ENCODE peak calls at places on chromosome 9, in nine cellular contexts. O is astrocyte; D is fibroblast of lung; T is OCI-LY7; S is effector memory CD8-positive, alpha-beta T cell; P is HEK293T; N is substantia nigra; I is HuH-7.5; V is Caco-2. Y is an unnamed sample.

GRCh38 chr9:124347206-124347967 is 67.9 kb downstream of the PSMB7 start:
- DNase-seq in S (no peak), D (no peak), T (no peak), V (no peak), N (no peak), O (no peak), P (no peak), I (no peak), Y (no peak)

GRCh38 chr9:69276775-69277174 is 48.2 kb upstream of the ENTREP1 start:
- DNase-seq in D (no peak), I (no peak), N (no peak), V (no peak), O (no peak), P (no peak), T (no peak), S (no peak), Y (no peak)

GRCh38 chr9:76658510-76659231 is 105.6 kb upstream of the PCA3 start:
- DNase-seq in I (peak; percentile 40), T (peak; percentile 78), P (peak; percentile 53), V (no peak), D (peak; percentile 89), S (peak; percentile 16), N (no peak), O (peak; percentile 48), Y (no peak)

GRCh38 chr9:70080481-70081119 is 37.0 kb downstream of the MAMDC2 start:
- DNase-seq in P (no peak), I (no peak), S (no peak), N (no peak), V (no peak), T (no peak), O (peak; percentile 83), D (peak; percentile 76), Y (no peak)

GRCh38 chr9:100216178-100216787 is 117.2 kb downstream of the INVS start:
- DNase-seq in I (peak; percentile 15), N (peak; percentile 6), P (peak; percentile 62), V (peak; percentile 44), O (peak; percentile 10), S (peak; percentile 62), T (peak; percentile 73), D (peak; percentile 72), Y (peak; percentile 37)

GRCh38 chr9:687994-688393 is 153.5 kb upstream of the DMRT1 start:
- DNase-seq in N (no peak), D (no peak), T (peak; percentile 50), S (no peak), I (no peak), O (no peak), V (no peak), P (no peak), Y (no peak)

GRCh38 chr9:93378276-93378675 is 73.2 kb upstream of the FAM120A start:
- DNase-seq in V (no peak), O (no peak), S (no peak), T (no peak), N (no peak), I (no peak), D (no peak), P (no peak), Y (no peak)

GRCh38 chr9:128470560-128470959 is 14.8 kb downstream of the ODF2 start:
- DNase-seq in P (no peak), V (no peak), S (no peak), N (no peak), D (peak; percentile 70), I (no peak), T (no peak), O (peak; percentile 38), Y (no peak)

GRCh38 chr9:123763910-123764588 is 165.9 kb downstream of the DENND1A start:
- DNase-seq in D (peak; percentile 42), V (no peak), N (no peak), O (peak; percentile 86), P (no peak), S (no peak), I (no peak), T (no peak), Y (no peak)

GRCh38 chr9:131252120-131252519 is 24.2 kb downstream of the FAM78A start:
- DNase-seq in P (no peak), S (no peak), O (no peak), D (no peak), T (no peak), I (no peak), N (no peak), V (no peak), Y (no peak)

GRCh38 chr9:87080512-87081225 is 133.4 kb upstream of the GAS1 start:
- DNase-seq in T (no peak), N (no peak), S (no peak), P (no peak), I (no peak), V (no peak), O (no peak), D (peak; percentile 28), Y (no peak)

GRCh38 chr9:137534256-137535119 is 15.7 kb downstream of the PNPLA7 start:
- DNase-seq in P (peak; percentile 69), N (no peak), O (peak; percentile 41), S (no peak), V (peak; percentile 72), D (peak; percentile 69), I (peak; percentile 80), T (peak; percentile 77), Y (no peak)

GRCh38 chr9:71706172-71706571 is 62.1 kb downstream of the CEMIP2 start:
- DNase-seq in V (no peak), P (no peak), S (no peak), N (no peak), T (no peak), O (no peak), D (no peak), I (no peak), Y (no peak)

GRCh38 chr9:82883436-82883835 is 179.5 kb downstream of the RASEF start:
- DNase-seq in P (no peak), I (no peak), T (no peak), N (no peak), S (no peak), D (no peak), O (no peak), V (no peak), Y (no peak)

GRCh38 chr9:126499005-126499910 is 114.5 kb upstream of the LMX1B start:
- DNase-seq in P (peak; percentile 46), O (no peak), S (peak; percentile 49), T (peak; percentile 48), D (peak; percentile 43), V (no peak), N (no peak), I (peak; percentile 71), Y (peak; percentile 64)

GRCh38 chr9:19533373-19533772 is 124.6 kb downstream of the ACER2 start:
- DNase-seq in S (no peak), O (peak; percentile 14), D (peak; percentile 3), I (no peak), N (no peak), T (no peak), P (no peak), V (no peak), Y (no peak)

GRCh38 chr9:16640649-16641048 is 229.8 kb downstream of the BNC2 start:
- DNase-seq in D (no peak), S (no peak), T (no peak), P (peak; percentile 7), V (no peak), O (no peak), I (no peak), N (no peak), Y (no peak)

GRCh38 chr9:112505607-112506006 is 19.0 kb downstream of the KIAA1958 start:
- DNase-seq in S (no peak), O (no peak), V (peak; percentile 57), D (no peak), I (no peak), N (no peak), P (no peak), T (no peak), Y (no peak)

GRCh38 chr9:125750656-125751035 is 3.5 kb downstream of the PBX3 start:
- DNase-seq in I (peak; percentile 25), V (no peak), P (no peak), D (no peak), S (no peak), O (no peak), T (no peak), N (no peak), Y (no peak)

GRCh38 chr9:114258866-114259799 is 63.8 kb upstream of the ORM1 start:
- DNase-seq in P (no peak), T (no peak), V (no peak), D (no peak), N (no peak), O (no peak), I (no peak), S (no peak), Y (no peak)

GRCh38 chr9:134136117-134136996 is 475 bp downstream of the WDR5 start:
- DNase-seq in T (peak; percentile 38), D (peak; percentile 17), V (no peak), I (peak; percentile 61), P (peak; percentile 46), N (no peak), S (no peak), O (no peak), Y (no peak)